ENCODE peak calls at places on chromosomes 13 and 19, in six cellular contexts. K, F, W, S, L and R are unnamed samples.

GRCh38 chr19:45973564-45974338 is at the start of gene NOVA2:
- DNase-seq in K (peak), F (peak), W (peak), S (no peak), L (no peak), R (peak)

GRCh38 chr13:95497307-95497943 is 55.1 kb upstream of the CLDN10 start:
- DNase-seq in K (no peak), F (no peak), W (no peak), S (no peak), L (no peak), R (no peak)

GRCh38 chr13:52850396-52851152 is 2.1 kb upstream of the PCDH8 start:
- DNase-seq in K (peak), F (no peak), W (no peak), S (peak), L (peak), R (peak)

GRCh38 chr13:63481334-63481733 is 2065.7 kb upstream of the PCDH20 start:
- DNase-seq in K (no peak), F (no peak), W (no peak), S (no peak), L (no peak), R (no peak)

GRCh38 chr13:76677047-76677446 is 209.2 kb downstream of the KCTD12 start:
- DNase-seq in K (no peak), F (no peak), W (peak), S (no peak), L (no peak), R (no peak)

GRCh38 chr13:33494596-33495214 is 209.2 kb upstream of the STARD13 start:
- DNase-seq in K (no peak), F (peak), W (no peak), S (peak), L (no peak), R (no peak)

GRCh38 chr19:30022659-30023058 is 80.6 kb downstream of the URI1 start:
- DNase-seq in K (no peak), F (no peak), W (no peak), S (no peak), L (no peak), R (no peak)

GRCh38 chr13:58687130-58687529 is 1055.6 kb downstream of the PCDH17 start:
- DNase-seq in K (no peak), F (no peak), W (no peak), S (no peak), L (no peak), R (no peak)

GRCh38 chr13:94968040-94968756 is 255.9 kb upstream of the SOX21 start:
- DNase-seq in K (no peak), F (no peak), W (no peak), S (no peak), L (no peak), R (no peak)

GRCh38 chr19:45428385-45429231 is 4.9 kb upstream of the ERCC1 start:
- DNase-seq in K (no peak), F (peak), W (peak), S (no peak), L (no peak), R (peak)

GRCh38 chr13:29892149-29892548 is 41.7 kb upstream of the UBL3 start:
- DNase-seq in K (no peak), F (no peak), W (no peak), S (no peak), L (no peak), R (no peak)

GRCh38 chr19:31975461-31975860 is 369.9 kb upstream of the ZNF507 start:
- DNase-seq in K (no peak), F (no peak), W (no peak), S (no peak), L (no peak), R (no peak)

GRCh38 chr13:28355822-28356371 is 139.0 kb downstream of the FLT1 start:
- DNase-seq in K (no peak), F (peak), W (no peak), S (no peak), L (no peak), R (no peak)

GRCh38 chr13:76991432-76991795 is 467 bp upstream of the CLN5 start:
- DNase-seq in K (peak), F (peak), W (peak), S (no peak), L (no peak), R (peak)

GRCh38 chr19:47111081-47111589 is 2.4 kb downstream of the ZC3H4 start:
- DNase-seq in K (peak), F (no peak), W (peak), S (no peak), L (no peak), R (peak)

GRCh38 chr13:21233086-21233485 is 56.6 kb downstream of the MRPL57 start:
- DNase-seq in K (no peak), F (no peak), W (no peak), S (no peak), L (no peak), R (no peak)

GRCh38 chr13:26923824-26924605 is 163.4 kb upstream of the GPR12 start:
- DNase-seq in K (no peak), F (no peak), W (no peak), S (no peak), L (no peak), R (no peak)

GRCh38 chr19:16957151-16957662 is 68.4 kb downstream of the F2RL3 start:
- DNase-seq in K (peak), F (no peak), W (no peak), S (no peak), L (peak), R (no peak)

GRCh38 chr19:3285647-3286176 is 61.3 kb downstream of the CELF5 start:
- DNase-seq in K (no peak), F (no peak), W (no peak), S (peak), L (no peak), R (no peak)

GRCh38 chr13:32846556-32846955 is 169.7 kb upstream of the KL start:
- DNase-seq in K (no peak), F (no peak), W (no peak), S (no peak), L (no peak), R (no peak)

GRCh38 chr19:32870981-32871451 is 1.4 kb upstream of the SLC7A9 start:
- DNase-seq in K (no peak), F (no peak), W (no peak), S (peak), L (no peak), R (peak)

GRCh38 chr19:23263870-23264590 is 13.8 kb upstream of the ZNF724 start:
- DNase-seq in K (no peak), F (no peak), W (no peak), S (no peak), L (no peak), R (no peak)

GRCh38 chr13:36453518-36453917 is 21.2 kb downstream of the CCNA1 start:
- DNase-seq in K (no peak), F (no peak), W (no peak), S (no peak), L (no peak), R (no peak)

GRCh38 chr13:31049833-31050232 is 111.9 kb downstream of the HSPH1 start:
- DNase-seq in K (no peak), F (no peak), W (no peak), S (no peak), L (no peak), R (no peak)

GRCh38 chr13:110713642-110713952 is at the start of gene ING1:
- DNase-seq in K (no peak), F (no peak), W (no peak), S (no peak), L (no peak), R (no peak)

GRCh38 chr13:110714798-110715394 is 1.4 kb downstream of the ING1 start:
- DNase-seq in K (peak), F (no peak), W (peak), S (peak), L (peak), R (peak)

GRCh38 chr13:110713981-110714797 is 689 bp downstream of the ING1 start:
- DNase-seq in K (peak), F (peak), W (peak), S (peak), L (peak), R (peak)

GRCh38 chr13:110715395-110716234 is 2.1 kb downstream of the ING1 start:
- DNase-seq in K (peak), F (peak), W (peak), S (peak), L (peak), R (peak)

GRCh38 chr13:110716235-110716505 is 2.7 kb downstream of the ING1 start:
- DNase-seq in K (peak), F (peak), W (peak), S (peak), L (no peak), R (peak)
- TF ChIP-seq POLR2AphosphoS5 in K (no peak), F (no peak), W (no peak), S (no peak), L (no peak), R (no peak)

DNA sequence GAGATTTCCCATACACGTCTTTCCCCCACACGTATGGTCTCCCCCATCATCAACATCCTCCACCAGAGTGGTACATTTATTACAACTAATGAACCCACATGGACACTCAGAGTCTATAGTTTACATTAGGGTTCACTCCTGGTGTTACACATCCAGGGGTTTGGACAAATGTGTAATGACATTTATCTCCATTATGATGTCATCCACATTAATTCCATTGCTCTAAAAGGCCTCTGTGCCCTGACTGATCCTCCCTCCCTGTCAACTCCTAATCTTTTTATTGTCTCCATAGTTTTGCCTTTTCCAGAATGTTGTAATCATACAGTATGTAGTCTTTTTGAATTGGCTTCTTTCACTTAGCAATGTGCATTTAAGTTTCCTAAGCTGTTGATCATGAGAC is 8.2 kb downstream of the ZNF383 start:
- DNase-seq in K (no peak), F (no peak), W (no peak), S (no peak), L (no peak), R (no peak)
- H3K4me3 ChIP-seq in K (no peak), F (no peak), W (no peak), S (no peak), L (no peak), R (no peak)

GRCh38 chr13:84684048-84684662 is 801.9 kb upstream of the SLITRK1 start:
- DNase-seq in K (no peak), F (no peak), W (no peak), S (no peak), L (no peak), R (peak)

GRCh38 chr13:84683448-84683847 is 801.2 kb upstream of the SLITRK1 start:
- DNase-seq in K (no peak), F (no peak), W (no peak), S (no peak), L (no peak), R (no peak)

GRCh38 chr13:84684804-84685203 is 802.5 kb upstream of the SLITRK1 start:
- DNase-seq in K (no peak), F (no peak), W (no peak), S (no peak), L (no peak), R (no peak)

GRCh38 chr13:84686973-84687372 is 804.7 kb upstream of the SLITRK1 start:
- DNase-seq in K (no peak), F (no peak), W (no peak), S (no peak), L (no peak), R (no peak)

DNA sequence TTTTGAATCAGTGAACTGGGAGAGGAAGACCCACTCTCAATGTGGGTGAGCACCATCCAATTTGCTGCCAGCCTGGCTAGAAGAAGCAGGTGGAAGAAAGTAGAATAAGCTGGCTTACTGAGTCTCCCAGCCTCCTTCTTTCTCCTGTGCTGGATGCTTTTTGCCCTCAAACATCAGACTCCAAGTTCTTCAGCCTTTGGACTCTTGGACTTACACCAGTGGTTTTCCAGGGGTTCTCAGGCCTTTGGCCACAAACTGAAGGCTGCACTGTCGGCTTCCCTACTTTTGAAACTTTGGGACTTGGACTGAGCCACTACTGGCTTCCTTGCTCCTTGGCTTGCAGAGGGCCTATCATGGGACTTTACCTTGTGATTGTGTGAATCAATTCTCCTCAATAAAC is 804.2 kb upstream of the SLITRK1 start:
- DNase-seq in K (no peak), F (no peak), W (no peak), S (no peak), L (no peak), R (no peak)
- H3K27ac ChIP-seq in K (no peak), F (no peak), W (no peak), S (no peak), L (no peak), R (no peak)

GRCh38 chr13:71869274-71869673 is 2.3 kb upstream of the DACH1 start:
- DNase-seq in K (no peak), F (no peak), W (no peak), S (no peak), L (no peak), R (no peak)

GRCh38 chr13:71864981-71865857 is 1.8 kb downstream of the DACH1 start:
- DNase-seq in K (peak), F (no peak), W (peak), S (no peak), L (peak), R (no peak)

GRCh38 chr13:71866173-71867091 is 572 bp downstream of the DACH1 start:
- DNase-seq in K (peak), F (no peak), W (no peak), S (no peak), L (peak), R (peak)

GRCh38 chr13:71865858-71866172 is 1.2 kb downstream of the DACH1 start:
- DNase-seq in K (peak), F (no peak), W (peak), S (no peak), L (no peak), R (no peak)

DNA sequence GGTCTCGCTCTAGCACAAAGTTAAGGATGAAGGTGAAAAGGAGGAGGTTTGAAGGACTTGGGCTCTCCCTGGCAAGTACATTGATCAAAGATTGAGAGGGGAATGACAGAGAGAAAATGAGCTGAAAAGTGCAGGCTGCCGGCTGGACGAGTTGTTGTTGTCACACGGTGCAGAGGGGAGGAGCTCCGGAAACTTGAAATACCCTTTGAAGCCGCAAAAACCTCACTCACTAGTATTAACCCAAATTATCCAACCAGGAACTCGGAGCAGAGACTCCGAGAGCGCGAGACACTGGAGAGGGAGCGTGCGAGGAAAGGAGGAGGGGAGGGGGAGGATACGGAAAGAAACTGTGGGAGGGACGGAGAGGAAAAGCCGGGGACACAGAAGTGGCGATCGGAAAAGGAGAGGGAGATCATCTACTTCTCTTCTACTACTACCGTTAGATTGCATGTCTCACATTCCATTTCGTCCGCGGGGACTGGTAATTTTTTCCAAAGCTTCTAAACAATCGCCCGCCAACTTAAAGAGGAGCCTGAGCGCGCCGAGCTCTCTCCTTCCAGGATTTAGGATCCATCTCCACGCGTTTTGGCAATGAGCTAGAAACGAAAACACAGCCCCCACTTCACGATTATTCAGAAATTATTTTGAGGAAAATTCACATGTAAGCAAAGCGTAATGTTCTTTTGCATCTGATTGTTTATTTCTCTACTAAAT is at the start of gene DACH1:
- DNase-seq in K (peak), F (no peak), W (no peak), S (peak), L (peak), R (peak)
- TF ChIP-seq POLR2AphosphoS5 in K (no peak), F (no peak), W (no peak), S (no peak), L (no peak), R (no peak)

GRCh38 chr19:50205681-50206138 is 2.3 kb downstream of the MYH14 start:
- DNase-seq in K (peak), F (no peak), W (no peak), S (no peak), L (peak), R (peak)

GRCh38 chr19:50204081-50204428 is 633 bp downstream of the MYH14 start:
- DNase-seq in K (no peak), F (no peak), W (no peak), S (no peak), L (no peak), R (no peak)

GRCh38 chr19:50203281-50204080 is at the start of gene MYH14:
- DNase-seq in K (peak), F (peak), W (peak), S (peak), L (peak), R (peak)

GRCh38 chr19:50206191-50206590 is 2.8 kb downstream of the MYH14 start:
- DNase-seq in K (no peak), F (no peak), W (no peak), S (no peak), L (no peak), R (no peak)

DNA sequence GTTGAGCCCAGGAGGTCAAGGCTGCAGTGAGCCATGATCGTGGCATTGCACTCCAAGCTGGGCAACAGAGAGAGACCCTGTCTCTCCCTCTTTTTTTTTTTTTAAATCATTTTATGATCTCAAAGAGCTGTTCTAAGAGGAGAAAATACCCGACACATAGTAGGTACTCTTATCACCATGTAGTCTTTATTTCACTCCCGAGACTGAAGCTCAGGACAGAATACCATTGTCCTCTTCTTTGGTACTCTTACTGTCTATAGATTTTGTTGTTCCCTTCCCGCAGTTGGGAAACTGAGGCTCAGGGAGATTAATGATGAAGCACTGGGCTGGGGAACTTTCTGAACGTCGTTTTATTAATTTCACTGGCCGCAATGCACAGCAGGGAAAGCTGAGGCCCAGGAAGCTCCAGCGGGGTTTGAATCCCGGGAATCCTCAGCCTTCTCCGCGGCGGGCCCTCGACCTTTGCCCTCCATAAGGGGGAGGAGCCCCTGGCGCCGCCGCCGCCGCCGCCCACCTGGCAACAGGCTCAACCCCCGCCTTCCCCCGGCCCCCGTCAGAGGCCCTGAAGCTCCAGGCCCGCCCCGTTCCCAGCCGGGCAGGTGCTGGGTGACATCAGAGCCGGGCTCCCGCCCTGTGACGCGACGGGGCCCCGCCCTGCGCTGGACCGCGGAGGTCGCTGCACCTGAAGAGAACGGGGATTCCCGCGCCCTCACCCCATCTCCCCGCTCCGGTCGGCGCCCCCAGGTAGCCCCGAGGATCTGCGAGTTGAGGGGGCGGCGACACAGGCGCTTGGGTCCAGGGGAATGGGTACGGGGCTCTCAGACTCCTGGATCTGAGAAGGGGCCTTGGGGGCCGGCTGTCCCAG is 1.6 kb downstream of the MYH14 start:
- DNase-seq in K (peak), F (peak), W (no peak), S (peak), L (peak), R (peak)
- H3K4me3 ChIP-seq in K (peak), F (no peak), W (no peak), S (peak), L (peak), R (peak)

DNA sequence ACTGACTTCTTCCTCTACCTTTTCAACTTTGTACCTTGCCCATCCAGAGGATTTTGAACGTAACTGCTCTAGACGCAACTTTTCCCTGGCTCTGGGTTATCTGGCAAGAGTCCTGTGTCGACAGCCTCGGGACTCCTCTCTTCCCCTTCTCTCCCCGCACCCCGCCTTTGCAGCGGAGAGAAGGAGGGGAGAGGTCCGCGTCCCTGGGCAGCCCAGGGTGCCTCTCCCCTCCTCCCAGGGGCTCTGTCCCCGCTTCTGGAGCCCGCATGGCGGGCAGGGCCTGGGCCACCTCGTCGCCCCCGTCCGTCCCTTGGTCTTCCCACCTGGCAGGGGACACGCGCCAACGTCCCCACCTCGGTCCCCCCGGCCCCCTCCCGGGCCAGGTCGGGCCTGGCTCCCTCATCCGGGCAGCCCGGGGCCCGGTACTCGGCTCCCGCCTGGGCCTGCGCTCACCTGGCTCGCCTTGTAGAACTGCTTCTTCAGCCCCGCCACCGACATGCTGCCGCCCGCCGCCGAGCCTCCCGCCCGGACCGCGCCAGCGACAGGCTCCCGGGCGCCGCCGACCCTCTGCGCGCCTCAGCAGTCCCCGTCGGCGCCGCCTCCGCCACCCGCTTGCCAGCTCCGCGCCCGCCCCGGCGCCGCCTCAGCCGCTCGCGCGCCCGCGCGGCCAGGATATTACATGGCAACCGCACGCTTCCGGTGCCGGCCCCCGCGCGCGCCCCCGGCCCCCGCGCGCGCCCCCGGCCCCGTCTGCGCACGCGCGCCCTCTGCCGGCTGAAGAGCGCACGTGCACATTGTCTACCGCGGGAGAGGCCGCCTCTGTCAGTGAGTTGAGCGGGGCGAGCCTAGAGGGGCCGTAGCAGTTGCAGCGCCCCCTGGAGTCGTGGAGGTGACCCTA is at the start of gene SH3GL1:
- DNase-seq in K (peak), F (peak), W (peak), S (peak), L (peak), R (peak)
- H3K27ac ChIP-seq in K (peak), F (peak), W (peak), S (peak), L (peak), R (peak)

GRCh38 chr13:71864094-71864980 is 2.7 kb downstream of the DACH1 start:
- DNase-seq in K (peak), F (no peak), W (peak), S (no peak), L (peak), R (no peak)
- TF ChIP-seq POLR2AphosphoS5 in K (no peak), F (no peak), W (no peak), S (no peak), L (no peak), R (no peak)